ENCODE peak calls at places on chromosomes 6 and 20, in four cellular contexts. N, M, L and S are unnamed samples.

GRCh38 chr6:64984947-64985346 is 722.1 kb downstream of the EYS start:
- DNase-seq in L (no peak), N (no peak), M (no peak), S (no peak)

GRCh38 chr20:52941803-52942202 is 30.4 kb upstream of the TSHZ2 start:
- DNase-seq in M (no peak), N (no peak), L (no peak), S (no peak)

GRCh38 chr6:105432797-105433196 is 29.9 kb upstream of the PREP start:
- DNase-seq in M (peak), L (no peak), N (no peak), S (no peak)

GRCh38 chr6:21678990-21679389 is 85.4 kb downstream of the SOX4 start:
- DNase-seq in N (no peak), M (peak), L (no peak), S (no peak)

GRCh38 chr6:30845183-30845582 is 39.1 kb upstream of the DDR1 start:
- DNase-seq in N (no peak), M (no peak), L (no peak), S (no peak)

GRCh38 chr6:36120979-36121706 is 9.2 kb upstream of the MAPK13 start:
- DNase-seq in N (peak), L (peak), M (peak), S (peak)

GRCh38 chr6:1942834-1943233 is 302.6 kb downstream of the GMDS start:
- DNase-seq in N (no peak), L (no peak), M (no peak), S (no peak)

GRCh38 chr20:46220808-46221207 is 87.5 kb downstream of the CDH22 start:
- DNase-seq in M (no peak), N (no peak), L (no peak), S (no peak)

GRCh38 chr6:117441824-117442264 is 16.1 kb upstream of the ROS1 start:
- DNase-seq in N (no peak), L (no peak), M (no peak), S (peak)

GRCh38 chr20:35660122-35660937 is 4.4 kb downstream of the CPNE1 start:
- DNase-seq in M (no peak), L (no peak), N (no peak), S (no peak)

GRCh38 chr20:50475879-50476292 is 34.3 kb upstream of the PTPN1 start:
- DNase-seq in N (no peak), L (no peak), M (peak), S (peak)

GRCh38 chr20:56781108-56781739 is 152.1 kb downstream of the TFAP2C start:
- DNase-seq in L (no peak), N (peak), M (no peak), S (peak)

GRCh38 chr6:37182736-37183590 is 13.0 kb downstream of the PIM1 start:
- DNase-seq in N (peak), L (no peak), M (no peak), S (no peak)

GRCh38 chr20:38104283-38104682 is 60.8 kb downstream of the TGM2 start:
- DNase-seq in M (no peak), L (no peak), N (no peak), S (no peak)

GRCh38 chr20:47964174-47964573 is 178.9 kb upstream of the SULF2 start:
- DNase-seq in N (no peak), M (no peak), L (no peak), S (no peak)

GRCh38 chr20:50423758-50424157 is 86.4 kb upstream of the PTPN1 start:
- DNase-seq in L (no peak), N (no peak), M (no peak), S (no peak)

GRCh38 chr6:107153061-107153460 is 37.7 kb upstream of the BEND3 start:
- DNase-seq in N (no peak), M (no peak), L (no peak), S (no peak)

GRCh38 chr6:21808045-21808470 is 214.5 kb downstream of the SOX4 start:
- DNase-seq in L (no peak), M (no peak), N (no peak), S (no peak)

GRCh38 chr6:130981409-130981808 is 81.6 kb downstream of the EPB41L2 start:
- DNase-seq in M (no peak), L (no peak), N (no peak), S (no peak)

GRCh38 chr6:115821798-115822197 is 238.9 kb downstream of the FRK start:
- DNase-seq in L (no peak), N (no peak), M (no peak), S (no peak)

GRCh38 chr6:97850458-97851218 is 567.6 kb upstream of the MMS22L start:
- DNase-seq in N (no peak), M (no peak), L (no peak), S (no peak)

GRCh38 chr6:55678330-55679224 is 99.6 kb upstream of the HMGCLL1 start:
- DNase-seq in L (no peak), M (no peak), N (no peak), S (no peak)

GRCh38 chr20:56925696-56926101 is 296.6 kb downstream of the TFAP2C start:
- DNase-seq in M (no peak), L (peak), N (no peak), S (no peak)

GRCh38 chr20:8534368-8534767 is 402.3 kb downstream of the PLCB1 start:
- DNase-seq in N (no peak), L (no peak), M (no peak), S (no peak)

GRCh38 chr6:83341765-83342164 is 89.1 kb downstream of the ME1 start:
- DNase-seq in L (no peak), N (no peak), M (no peak), S (no peak)

GRCh38 chr20:45938727-45939438 is 4.4 kb downstream of the PCIF1 start:
- DNase-seq in L (no peak), N (no peak), M (no peak), S (no peak)

DNA sequence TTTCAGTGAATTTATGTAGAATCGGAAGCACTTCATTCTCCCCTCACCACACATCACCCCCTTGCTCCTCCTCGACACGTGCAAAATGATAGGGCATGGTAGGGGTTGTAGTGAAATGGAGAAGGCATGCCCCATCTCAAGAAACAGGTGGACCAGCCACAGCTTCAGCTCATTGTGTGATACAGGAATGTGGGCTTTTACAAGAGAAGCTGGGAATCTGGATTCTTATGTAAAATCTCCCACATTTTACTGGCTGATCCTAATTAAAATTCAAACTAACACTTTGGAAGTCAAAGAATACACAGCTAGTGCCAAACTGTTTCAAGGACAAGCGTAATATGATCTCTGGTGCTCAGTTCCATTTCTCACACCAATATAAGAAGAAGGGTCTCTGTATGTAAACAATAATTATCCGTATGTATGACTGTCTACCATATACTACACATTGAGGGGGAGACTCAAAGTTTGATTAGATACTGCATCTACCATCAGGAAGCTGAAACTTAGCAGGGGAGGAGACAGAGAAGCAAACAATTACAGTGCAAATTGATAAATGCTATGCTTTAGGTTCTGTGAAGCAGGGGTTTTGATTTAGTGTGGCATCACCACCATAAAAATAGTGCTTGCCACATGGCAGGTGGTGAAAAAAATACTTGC is 24.3 kb upstream of the KIAA0408 start:
- DNase-seq in N (no peak), L (no peak), M (no peak), S (no peak)
- H3K4me3 ChIP-seq in N (no peak), L (no peak), M (no peak), S (no peak)

GRCh38 chr6:150813319-150813992 is 52.0 kb upstream of the MTHFD1L start:
- DNase-seq in N (no peak), M (no peak), L (no peak), S (no peak)

DNA sequence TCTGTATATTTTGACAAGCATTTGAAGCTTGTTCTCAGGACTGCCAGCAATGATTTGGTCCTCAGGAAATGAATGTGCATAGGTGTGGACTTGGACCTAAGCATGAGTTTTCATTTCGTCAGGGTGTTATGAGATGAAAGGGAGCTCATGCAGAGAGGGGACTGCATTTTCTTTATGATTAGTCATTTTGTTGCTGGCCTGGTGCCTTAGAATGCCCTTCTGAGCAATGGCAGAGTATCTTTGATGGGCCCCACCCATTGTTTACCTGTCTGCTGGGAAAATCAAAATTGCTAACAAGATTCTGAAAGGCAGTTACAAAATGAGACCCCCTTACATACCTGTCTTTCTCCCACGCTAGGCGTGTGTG is 51.5 kb upstream of the MTHFD1L start:
- DNase-seq in M (peak), L (no peak), N (no peak), S (no peak)
- TF ChIP-seq POLR2AphosphoS5 in M (no peak), L (no peak), N (no peak), S (no peak)

GRCh38 chr6:142934599-142934998 is 10.4 kb downstream of the HIVEP2 start:
- DNase-seq in L (no peak), M (no peak), N (no peak), S (no peak)

GRCh38 chr6:142932788-142933362 is 12.1 kb downstream of the HIVEP2 start:
- DNase-seq in L (no peak), M (no peak), N (no peak), S (no peak)

GRCh38 chr6:142935553-142936517 is 9.1 kb downstream of the HIVEP2 start:
- DNase-seq in M (no peak), N (peak), L (no peak), S (no peak)

GRCh38 chr6:142934190-142934589 is 10.8 kb downstream of the HIVEP2 start:
- DNase-seq in N (no peak), L (no peak), M (no peak), S (no peak)

DNA sequence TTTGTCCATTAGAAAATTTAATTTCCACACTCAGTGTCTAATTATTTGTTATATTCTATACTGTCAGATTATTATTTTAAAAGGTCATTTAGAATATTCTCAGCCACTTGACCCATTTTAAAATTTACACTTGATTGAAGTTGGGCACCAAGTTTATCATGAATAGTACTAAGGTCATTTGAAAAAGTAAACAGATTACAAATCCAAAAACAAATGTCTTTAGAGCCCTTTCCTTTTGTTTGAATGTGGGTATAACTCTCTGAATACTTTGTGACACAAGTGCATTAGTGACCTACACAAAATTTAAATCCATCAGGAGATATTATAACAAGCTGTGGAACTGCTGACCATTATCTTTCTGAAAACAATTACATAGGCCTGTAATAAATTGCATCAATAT is 11.3 kb downstream of the HIVEP2 start:
- DNase-seq in N (no peak), M (no peak), L (no peak), S (no peak)
- H3K4me3 ChIP-seq in N (no peak), M (no peak), L (no peak), S (no peak)

GRCh38 chr20:3865887-3866407 is 19.3 kb downstream of the MAVS start:
- DNase-seq in M (no peak), N (no peak), L (no peak), S (no peak)

GRCh38 chr20:3865152-3865886 is 18.7 kb downstream of the MAVS start:
- DNase-seq in M (no peak), L (no peak), N (no peak), S (no peak)

GRCh38 chr20:3864518-3864917 is 17.9 kb downstream of the MAVS start:
- DNase-seq in N (no peak), M (no peak), L (no peak), S (no peak)

GRCh38 chr20:3863317-3863716 is 16.7 kb downstream of the MAVS start:
- DNase-seq in N (no peak), L (no peak), M (no peak), S (no peak)

DNA sequence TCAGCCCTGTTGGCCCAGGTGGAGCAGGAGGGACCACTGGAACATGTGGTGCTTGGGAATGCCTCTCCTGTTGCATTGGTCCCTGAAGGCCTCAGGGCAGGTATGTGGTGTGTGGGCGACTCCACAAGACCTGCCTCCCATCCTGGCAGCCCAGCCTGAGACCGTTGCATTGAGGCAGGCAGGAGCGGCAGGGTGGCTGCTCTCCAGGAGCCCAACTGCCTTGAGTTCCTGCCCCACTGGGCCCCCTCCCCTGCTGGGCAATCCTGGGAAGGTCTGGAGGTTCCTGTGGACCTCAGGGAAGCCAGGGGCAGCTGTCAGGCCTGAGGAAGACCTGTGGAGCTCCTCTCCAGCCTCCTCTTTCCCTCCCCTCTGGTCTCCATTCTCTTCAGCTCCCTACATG is 19.8 kb downstream of the MAVS start:
- DNase-seq in M (no peak), L (no peak), N (no peak), S (no peak)
- TF ChIP-seq POLR2AphosphoS5 in M (no peak), L (no peak), N (no peak), S (no peak)

DNA sequence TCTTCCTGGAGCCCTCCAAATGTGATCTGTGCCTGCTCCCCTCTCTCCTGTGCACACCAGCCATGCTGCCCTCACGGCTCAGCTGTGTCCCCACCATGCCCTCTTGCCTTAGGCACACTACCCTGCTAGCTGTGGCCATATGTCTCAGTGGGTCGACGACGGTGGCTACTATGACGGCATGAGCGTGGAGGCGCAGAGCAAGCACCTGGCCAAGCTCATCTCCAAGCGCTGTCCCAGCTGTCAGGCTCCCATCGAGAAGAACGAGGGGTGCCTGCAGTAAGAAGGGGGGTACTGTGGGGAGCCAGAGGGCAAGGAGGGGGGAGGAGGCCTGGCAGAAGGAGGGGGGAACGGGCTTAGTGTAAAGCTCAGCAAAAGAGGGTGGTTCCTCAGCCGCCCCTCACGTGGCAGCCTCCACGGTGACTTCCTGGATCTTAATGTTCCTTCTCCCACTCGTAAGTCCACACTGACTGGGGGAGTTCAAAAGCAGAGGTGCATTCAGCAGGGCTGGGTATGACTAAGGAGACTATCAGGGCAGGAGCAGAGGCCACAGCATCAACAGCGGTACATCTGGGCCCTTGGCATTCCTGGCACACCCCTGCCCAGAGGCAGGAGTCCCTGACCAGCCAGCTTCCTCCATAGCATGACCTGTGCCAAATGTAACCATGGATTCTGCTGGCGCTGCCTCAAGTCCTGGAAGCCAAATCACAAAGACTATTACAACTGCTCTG is 8.1 kb downstream of the DNPH1 start:
- DNase-seq in M (no peak), L (peak), N (no peak), S (peak)
- H3K4me3 ChIP-seq in M (no peak), L (no peak), N (no peak), S (no peak)

GRCh38 chr6:73262701-73263569 is at the start of gene KHDC1:
- DNase-seq in M (peak), N (peak), L (peak), S (peak)
- TF ChIP-seq POLR2AphosphoS5 in M (peak), N (peak), L (peak), S (no peak)

DNA sequence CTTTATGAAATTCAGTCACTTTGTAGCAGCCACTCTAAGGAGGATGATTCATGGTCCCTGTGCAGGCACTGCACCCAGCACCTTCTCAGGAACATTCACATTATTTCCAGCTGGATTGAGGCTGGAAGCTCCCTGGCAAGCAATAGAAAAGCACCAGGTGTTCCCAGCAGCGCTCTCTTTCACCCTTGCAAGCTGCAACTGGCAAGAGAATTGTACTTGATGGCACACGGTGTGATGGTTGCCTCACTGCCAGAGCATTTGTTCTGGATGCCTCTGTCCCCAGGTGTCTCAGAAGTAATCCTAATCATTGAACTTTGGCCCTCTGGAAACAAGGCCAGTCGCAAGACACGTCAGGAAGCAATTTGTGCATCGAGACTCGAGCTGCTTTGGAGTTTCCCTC is 24.9 kb upstream of the PHACTR2 start:
- DNase-seq in N (no peak), M (no peak), L (no peak), S (no peak)
- H3K4me3 ChIP-seq in N (no peak), M (no peak), L (no peak), S (no peak)